ENCODE peak calls at places on chromosomes 7 and 10, in seven cellular contexts. One of them, this sample, is unnamed.

GRCh38 chr10:45470098-45471012 is 96.3 kb downstream of the ALOX5 start:
- DNase-seq in fibroblast of lung: peak
- DNase-seq in astrocyte: peak
- DNase-seq in SK-N-SH: peak
- DNase-seq in PC-3: peak
- DNase-seq in aorta: no peak
- DNase-seq in Panc1: no peak
- DNase-seq in this sample: no peak

GRCh38 chr10:44724415-44725174 is 186.5 kb upstream of the TMEM72 start:
- DNase-seq in PC-3: peak
- DNase-seq in astrocyte: peak
- DNase-seq in Panc1: no peak
- DNase-seq in fibroblast of lung: peak
- DNase-seq in SK-N-SH: no peak
- DNase-seq in aorta: peak
- DNase-seq in this sample: no peak

GRCh38 chr10:110013615-110014293 is 6.0 kb downstream of the ADD3 start:
- DNase-seq in astrocyte: no peak
- DNase-seq in Panc1: no peak
- DNase-seq in PC-3: peak
- DNase-seq in fibroblast of lung: no peak
- DNase-seq in SK-N-SH: no peak
- DNase-seq in aorta: no peak
- DNase-seq in this sample: no peak

GRCh38 chr7:132403465-132404110 is 172.7 kb downstream of the PLXNA4 start:
- DNase-seq in aorta: no peak
- DNase-seq in astrocyte: no peak
- DNase-seq in fibroblast of lung: peak
- DNase-seq in Panc1: no peak
- DNase-seq in SK-N-SH: no peak
- DNase-seq in PC-3: no peak
- DNase-seq in this sample: no peak

GRCh38 chr7:136869991-136870798 is 1.7 kb downstream of the CHRM2 start:
- DNase-seq in fibroblast of lung: peak
- DNase-seq in PC-3: no peak
- DNase-seq in aorta: no peak
- DNase-seq in Panc1: no peak
- DNase-seq in SK-N-SH: peak
- DNase-seq in astrocyte: peak
- DNase-seq in this sample: no peak

GRCh38 chr10:112986791-112987190 is 36.7 kb downstream of the TCF7L2 start:
- DNase-seq in aorta: no peak
- DNase-seq in PC-3: no peak
- DNase-seq in Panc1: no peak
- DNase-seq in fibroblast of lung: peak
- DNase-seq in astrocyte: peak
- DNase-seq in SK-N-SH: no peak
- DNase-seq in this sample: no peak

GRCh38 chr10:101272229-101272868 is 43.1 kb upstream of the LBX1 start:
- DNase-seq in astrocyte: peak
- DNase-seq in fibroblast of lung: peak
- DNase-seq in PC-3: peak
- DNase-seq in aorta: peak
- DNase-seq in Panc1: peak
- DNase-seq in SK-N-SH: peak
- DNase-seq in this sample: peak

GRCh38 chr10:75400163-75400768 is 1.3 kb downstream of the ZNF503 start:
- DNase-seq in PC-3: no peak
- DNase-seq in aorta: no peak
- DNase-seq in fibroblast of lung: peak
- DNase-seq in Panc1: no peak
- DNase-seq in astrocyte: no peak
- DNase-seq in SK-N-SH: peak
- DNase-seq in this sample: no peak

GRCh38 chr10:5582736-5583135 is 58.0 kb downstream of the CALML3 start:
- DNase-seq in aorta: no peak
- DNase-seq in PC-3: no peak
- DNase-seq in Panc1: no peak
- DNase-seq in SK-N-SH: no peak
- DNase-seq in astrocyte: no peak
- DNase-seq in fibroblast of lung: no peak
- DNase-seq in this sample: no peak

GRCh38 chr7:5139998-5140397 is 50.0 kb upstream of the WIPI2 start:
- DNase-seq in astrocyte: no peak
- DNase-seq in SK-N-SH: peak
- DNase-seq in aorta: no peak
- DNase-seq in PC-3: peak
- DNase-seq in Panc1: no peak
- DNase-seq in fibroblast of lung: peak
- DNase-seq in this sample: no peak

GRCh38 chr7:13989138-13989943 is at the start of gene ETV1:
- DNase-seq in aorta: peak
- DNase-seq in SK-N-SH: peak
- DNase-seq in Panc1: peak
- DNase-seq in astrocyte: peak
- DNase-seq in PC-3: peak
- DNase-seq in fibroblast of lung: peak
- DNase-seq in this sample: peak

GRCh38 chr10:84574101-84574500 is 245.7 kb downstream of the CCSER2 start:
- DNase-seq in fibroblast of lung: no peak
- DNase-seq in Panc1: no peak
- DNase-seq in astrocyte: no peak
- DNase-seq in PC-3: peak
- DNase-seq in aorta: no peak
- DNase-seq in SK-N-SH: no peak
- DNase-seq in this sample: no peak

GRCh38 chr10:50379652-50380051 is 128.3 kb upstream of the ASAH2 start:
- DNase-seq in SK-N-SH: no peak
- DNase-seq in aorta: no peak
- DNase-seq in fibroblast of lung: no peak
- DNase-seq in Panc1: no peak
- DNase-seq in astrocyte: no peak
- DNase-seq in PC-3: no peak
- DNase-seq in this sample: no peak
- H3K27ac ChIP-seq in SK-N-SH: no peak
- H3K27ac ChIP-seq in aorta: no peak
- H3K27ac ChIP-seq in fibroblast of lung: no peak
- H3K27ac ChIP-seq in Panc1: no peak
- H3K27ac ChIP-seq in astrocyte: no peak
- H3K27ac ChIP-seq in PC-3: no peak
- H3K27ac ChIP-seq in this sample: no peak

DNA sequence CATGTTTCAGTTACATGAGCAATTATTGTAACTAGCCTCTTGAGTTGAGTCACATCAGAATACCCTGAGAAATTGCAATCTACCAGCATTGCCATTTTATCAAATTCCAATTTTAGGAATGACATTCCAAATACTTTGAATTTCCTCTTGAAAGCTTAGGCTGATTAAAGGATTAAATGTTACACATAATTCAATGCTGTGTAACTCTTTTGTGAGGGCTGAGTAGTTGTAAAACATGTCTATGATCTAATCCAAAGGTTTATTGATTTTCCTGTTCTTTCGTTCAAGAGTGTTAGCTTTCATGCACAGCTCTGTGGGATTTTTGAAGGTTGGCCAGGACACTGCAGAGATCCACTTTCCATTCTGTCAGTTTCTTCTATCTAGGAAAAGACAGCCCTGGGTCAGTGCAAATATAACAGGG is 193.1 kb downstream of the SORCS1 start:
- DNase-seq in astrocyte: no peak
- DNase-seq in PC-3: no peak
- DNase-seq in aorta: no peak
- DNase-seq in Panc1: no peak
- DNase-seq in fibroblast of lung: no peak
- DNase-seq in SK-N-SH: no peak
- DNase-seq in this sample: no peak
- H3K27ac ChIP-seq in astrocyte: no peak
- H3K27ac ChIP-seq in PC-3: no peak
- H3K27ac ChIP-seq in aorta: no peak
- H3K27ac ChIP-seq in Panc1: no peak
- H3K27ac ChIP-seq in fibroblast of lung: no peak
- H3K27ac ChIP-seq in SK-N-SH: no peak
- H3K27ac ChIP-seq in this sample: no peak

DNA sequence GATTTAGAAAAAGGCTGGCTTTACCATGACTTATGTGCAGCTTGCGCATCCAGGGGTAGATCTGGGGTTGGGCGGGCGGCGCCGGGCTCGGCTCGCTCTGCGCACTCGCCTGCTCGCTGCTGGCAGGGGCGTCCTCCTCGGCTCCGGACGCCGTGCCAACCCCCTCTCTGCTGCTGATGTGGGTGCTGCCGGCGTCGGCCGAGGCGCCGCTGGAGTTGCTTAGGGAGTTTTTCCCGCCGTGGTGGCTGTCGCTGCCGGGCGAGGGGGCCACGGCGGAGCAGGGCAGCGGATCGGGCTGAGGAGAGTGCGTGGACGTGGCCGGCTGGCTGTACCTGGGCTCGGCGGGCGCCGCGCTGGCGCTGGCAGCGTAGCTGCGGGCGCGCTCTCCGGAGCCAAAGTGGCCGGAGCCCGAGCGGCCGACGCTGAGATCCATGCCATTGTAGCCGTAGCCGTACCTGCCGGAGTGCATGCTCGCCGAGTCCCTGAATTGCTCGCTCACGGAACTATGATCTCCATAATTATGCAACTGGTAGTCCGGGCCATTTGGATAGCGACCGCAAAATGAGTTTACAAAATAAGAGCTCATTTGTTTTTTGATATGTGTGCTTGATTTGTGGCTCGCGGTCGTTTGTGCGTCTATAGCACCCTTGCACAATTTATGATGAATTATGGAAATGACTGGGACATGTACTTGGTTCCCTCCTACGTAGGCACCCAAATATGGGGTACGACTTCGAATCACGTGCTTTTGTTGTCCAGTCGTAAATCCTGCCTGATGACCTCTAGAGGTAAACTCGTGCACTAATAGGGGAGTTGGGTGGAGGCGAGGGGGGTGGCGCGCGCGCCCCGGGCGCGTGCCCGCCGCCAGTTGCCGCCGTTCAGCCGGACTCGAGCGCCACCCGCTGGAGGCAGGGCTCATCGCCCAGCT is at the start of gene HOXA5:
- DNase-seq in fibroblast of lung: peak
- DNase-seq in SK-N-SH: peak
- DNase-seq in astrocyte: peak
- DNase-seq in PC-3: no peak
- DNase-seq in Panc1: peak
- DNase-seq in aorta: peak
- DNase-seq in this sample: peak
- H3K27ac ChIP-seq in fibroblast of lung: peak
- H3K27ac ChIP-seq in SK-N-SH: no peak
- H3K27ac ChIP-seq in astrocyte: no peak
- H3K27ac ChIP-seq in PC-3: no peak
- H3K27ac ChIP-seq in Panc1: peak
- H3K27ac ChIP-seq in aorta: peak
- H3K27ac ChIP-seq in this sample: no peak

DNA sequence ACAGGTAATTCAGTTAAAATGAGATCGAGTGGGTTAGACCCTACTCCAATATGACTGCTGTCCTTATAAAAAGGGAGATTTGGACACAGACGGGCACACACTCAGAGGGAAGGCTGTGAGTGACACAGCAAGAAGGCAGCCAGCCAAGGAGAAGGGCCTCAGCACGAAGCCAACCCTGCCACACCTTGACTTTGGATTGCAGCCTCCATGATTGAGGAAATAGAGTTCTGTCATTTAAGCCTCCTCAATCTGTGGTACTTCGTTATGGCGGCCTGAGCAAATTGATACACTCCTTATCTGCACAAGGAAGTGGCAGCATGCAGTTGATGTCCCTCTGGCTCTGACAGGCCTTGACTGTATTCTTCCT is 43.8 kb downstream of the SH2D4B start:
- DNase-seq in astrocyte: no peak
- DNase-seq in Panc1: no peak
- DNase-seq in aorta: no peak
- DNase-seq in PC-3: no peak
- DNase-seq in fibroblast of lung: no peak
- DNase-seq in SK-N-SH: no peak
- DNase-seq in this sample: no peak
- H3K27ac ChIP-seq in astrocyte: no peak
- H3K27ac ChIP-seq in Panc1: no peak
- H3K27ac ChIP-seq in aorta: no peak
- H3K27ac ChIP-seq in PC-3: no peak
- H3K27ac ChIP-seq in fibroblast of lung: no peak
- H3K27ac ChIP-seq in SK-N-SH: no peak
- H3K27ac ChIP-seq in this sample: no peak

This sample was measured in iPS DF 6.9.